ENCODE peak calls at places on chromosome 1, in six cellular contexts. Q is kidney epithelial cell; J is EH; W is retina; L is activated naive CD8-positive, alpha-beta T cell treated with anti-CD3 and anti-CD28 coated beads for 36 hours; O is activated T-cell treated with anti-CD3 and anti-CD28 coated beads, Interleukin-2, amount 50 U/mL, for 1 hour. S is an unnamed sample.

GRCh38 chr1:110087812-110088738 is 17.6 kb upstream of the ALX3 start:
- DNase-seq in L (peak; percentile 36), W (peak; percentile 62), J (peak; percentile 69), Q (no peak), O (peak; percentile 31), S (peak; percentile 70)

GRCh38 chr1:87717167-87717670 is 388.5 kb downstream of the LMO4 start:
- DNase-seq in J (no peak), W (no peak), Q (no peak), L (no peak), O (no peak), S (no peak)

GRCh38 chr1:86227026-86227425 is 70.5 kb upstream of the COL24A1 start:
- DNase-seq in J (peak; percentile 36), W (no peak), Q (no peak), O (no peak), L (no peak), S (peak; percentile 70)

GRCh38 chr1:204171751-204172178 is 5.6 kb upstream of the REN start:
- DNase-seq in Q (peak; percentile 67), O (no peak), L (no peak), J (peak; percentile 80), W (no peak), S (peak; percentile 41)

GRCh38 chr1:97093742-97094141 is 372.2 kb downstream of the PTBP2 start:
- DNase-seq in O (no peak), L (no peak), J (peak; percentile 83), Q (no peak), W (no peak), S (peak; percentile 7)

GRCh38 chr1:235304549-235305451 is 23.2 kb downstream of the ARID4B start:
- DNase-seq in O (no peak), Q (no peak), W (no peak), L (peak; percentile 22), J (peak; percentile 51), S (no peak)

GRCh38 chr1:53587252-53587992 is 128.2 kb downstream of the DMRTB1 start:
- DNase-seq in L (no peak), J (no peak), Q (no peak), W (no peak), O (peak; percentile 11), S (no peak)

GRCh38 chr1:2407166-2407990 is 5.0 kb downstream of the PEX10 start:
- DNase-seq in J (no peak), L (no peak), Q (no peak), W (no peak), O (no peak), S (no peak)

GRCh38 chr1:201383647-201384405 is 6.3 kb upstream of the TNNT2 start:
- DNase-seq in O (no peak), Q (peak; percentile 91), J (peak; percentile 95), W (no peak), L (no peak), S (peak; percentile 71)

GRCh38 chr1:162711066-162711465 is 78.8 kb downstream of the DDR2 start:
- DNase-seq in L (no peak), W (no peak), O (no peak), J (peak; percentile 84), Q (no peak), S (no peak)

GRCh38 chr1:88061106-88061829 is 622.8 kb upstream of the PKN2 start:
- DNase-seq in Q (no peak), J (peak; percentile 64), W (peak; percentile 22), O (no peak), L (no peak), S (peak; percentile 69)

GRCh38 chr1:165284471-165284870 is 72.0 kb downstream of the LMX1A start:
- DNase-seq in O (no peak), L (no peak), W (no peak), Q (no peak), J (no peak), S (no peak)

GRCh38 chr1:75725861-75726361 is 1.4 kb downstream of the ACADM start:
- DNase-seq in L (no peak), O (no peak), W (peak; percentile 16), J (peak; percentile 6), Q (no peak), S (no peak)